ENCODE peak calls at places on chromosomes 3 and 15, in five cellular contexts. W is tibial artery, F is transverse colon, Z is heart left ventricle, O is RWPE2. H is an unnamed sample.

GRCh38 chr3:72031581-72031980 is 246.6 kb upstream of the PROK2 start:
- DNase-seq in W (no peak), F (no peak), Z (peak; percentile 20), O (no peak), H (no peak)

GRCh38 chr3:54653456-54654195 is 274.2 kb downstream of the LRTM1 start:
- DNase-seq in W (no peak), F (no peak), Z (no peak), O (no peak), H (no peak)

GRCh38 chr3:168604767-168605166 is 509.0 kb upstream of the GOLIM4 start:
- DNase-seq in W (no peak), F (no peak), Z (no peak), O (no peak), H (no peak)

GRCh38 chr3:187736418-187736871 is 8.8 kb downstream of the BCL6 start:
- DNase-seq in W (no peak), F (no peak), Z (peak; percentile 44), O (no peak), H (no peak)

GRCh38 chr3:188135271-188135670 is 18.7 kb upstream of the LPP start:
- DNase-seq in W (no peak), F (no peak), Z (no peak), O (no peak), H (no peak)

GRCh38 chr15:65847977-65848376 is 21.3 kb upstream of the RAB11A start:
- DNase-seq in W (no peak), F (no peak), Z (no peak), O (no peak), H (no peak)

GRCh38 chr3:40505599-40506462 is at the start of gene ZNF620:
- DNase-seq in W (peak; percentile 73), F (peak; percentile 83), Z (peak; percentile 82), O (peak; percentile 58), H (peak; percentile 73)

GRCh38 chr3:11080492-11080891 is 73.8 kb upstream of the HRH1 start:
- DNase-seq in W (no peak), F (no peak), Z (no peak), O (no peak), H (no peak)

GRCh38 chr15:31360843-31361763 is 34.5 kb downstream of the KLF13 start:
- DNase-seq in W (no peak), F (peak; percentile 81), Z (peak; percentile 52), O (no peak), H (no peak)

GRCh38 chr3:42214565-42215283 is 51.3 kb downstream of the CCK start:
- DNase-seq in W (no peak), F (no peak), Z (no peak), O (no peak), H (no peak)

GRCh38 chr3:31710123-31710841 is 177.6 kb downstream of the STT3B start:
- DNase-seq in W (no peak), F (no peak), Z (no peak), O (no peak), H (no peak)

DNA sequence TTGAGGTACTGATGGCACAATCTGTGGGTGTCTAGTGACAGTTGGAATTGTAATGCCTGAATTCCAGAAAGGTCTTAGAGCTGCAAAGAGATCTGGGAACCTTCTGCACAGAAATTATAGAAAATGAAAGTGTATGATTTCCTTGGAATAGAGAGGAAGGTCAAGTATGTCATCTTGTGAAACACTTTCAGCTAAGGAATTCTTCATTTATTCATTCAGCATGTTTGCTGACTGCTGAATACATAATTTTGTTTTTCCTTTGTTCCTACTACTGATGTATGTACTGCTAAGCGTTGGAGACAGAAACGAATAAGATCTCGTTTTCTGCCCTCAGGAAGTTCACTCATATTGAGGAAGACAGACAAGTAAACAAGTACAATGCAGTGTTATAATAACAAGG is 14.4 kb upstream of the IL20RB start:
- DNase-seq in W (no peak), F (no peak), Z (no peak), O (no peak), H (no peak)
- H3K4me1 ChIP-seq in W (no peaks in the 10 kb centered on the region), F (no peaks in the 10 kb centered on the region), Z (peaks cover 26% of the 10 kb centered on the region), O (peaks cover 6% of the 10 kb centered on the region), H (no peaks in the 10 kb centered on the region)

DNA sequence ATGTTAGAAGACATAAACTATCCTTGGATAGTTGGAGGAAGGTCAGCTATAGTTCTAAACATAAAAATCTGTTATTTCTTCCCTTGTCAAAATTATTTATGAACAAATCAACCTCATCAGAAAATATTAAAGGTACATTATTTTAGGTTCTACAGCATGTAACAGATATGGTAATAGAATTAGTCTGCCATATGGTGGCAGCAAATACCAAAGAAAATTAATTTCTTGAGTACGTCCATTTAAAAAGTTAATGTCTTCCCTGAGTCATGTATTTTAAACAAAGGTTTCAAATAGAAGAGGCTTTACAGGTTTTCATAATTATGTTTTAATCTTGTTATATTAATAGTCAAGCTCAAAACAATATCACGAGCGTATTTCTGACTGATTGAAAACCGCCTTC is 17.9 kb upstream of the ANKRD28 start:
- DNase-seq in W (no peak), F (no peak), Z (no peak), O (no peak), H (no peak)
- TF ChIP-seq CTCF in W (peak; percentile 50), F (peak; percentile 21), Z (peak; percentile 59), O (peak; percentile 69), H (peak; percentile 52)

GRCh38 chr3:129014148-129014547 is 13.0 kb downstream of the EFCC1 start:
- DNase-seq in W (no peak), F (no peak), Z (no peak), O (no peak), H (no peak)

GRCh38 chr3:129013491-129013891 is 12.4 kb downstream of the EFCC1 start:
- DNase-seq in W (no peak), F (no peak), Z (no peak), O (no peak), H (no peak)

GRCh38 chr3:129016366-129016724 is 15.2 kb downstream of the EFCC1 start:
- DNase-seq in W (no peak), F (peak; percentile 85), Z (no peak), O (no peak), H (no peak)

GRCh38 chr3:129015388-129016105 is 14.4 kb downstream of the EFCC1 start:
- DNase-seq in W (no peak), F (peak; percentile 39), Z (peak; percentile 77), O (no peak), H (no peak)

DNA sequence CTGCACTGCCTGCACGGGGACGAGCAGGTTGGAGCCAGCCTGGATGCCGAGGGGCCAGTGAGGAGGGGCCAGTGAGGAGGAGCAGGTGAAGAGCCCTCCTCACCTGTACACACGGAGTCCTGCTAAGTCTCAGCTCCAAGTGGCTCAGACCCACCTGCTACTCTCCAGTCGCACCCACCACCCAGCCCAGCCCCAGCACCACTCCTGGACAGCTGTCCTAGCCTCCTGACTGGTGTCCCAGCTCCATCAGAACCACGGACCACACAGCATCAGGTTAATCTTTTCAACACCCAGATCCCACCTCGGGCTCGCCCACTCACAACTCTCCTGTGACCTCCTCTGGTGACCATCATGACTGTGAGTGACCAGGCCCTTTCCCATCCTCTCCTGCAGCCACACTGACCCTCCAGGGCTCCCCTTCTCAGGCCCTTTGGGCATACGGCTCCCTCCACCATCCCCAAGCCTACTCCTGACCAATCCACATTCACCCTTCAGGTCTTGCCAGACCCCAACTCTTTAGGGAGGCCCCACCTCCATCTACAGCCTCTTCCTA is 13.8 kb downstream of the EFCC1 start:
- DNase-seq in W (no peak), F (no peak), Z (no peak), O (no peak), H (no peak)
- H3K4me1 ChIP-seq in W (no peaks in the 10 kb centered on the region), F (peaks cover 8% of the 10 kb centered on the region), Z (peaks cover 48% of the 10 kb centered on the region), O (no peaks in the 10 kb centered on the region), H (no peaks in the 10 kb centered on the region)

DNA sequence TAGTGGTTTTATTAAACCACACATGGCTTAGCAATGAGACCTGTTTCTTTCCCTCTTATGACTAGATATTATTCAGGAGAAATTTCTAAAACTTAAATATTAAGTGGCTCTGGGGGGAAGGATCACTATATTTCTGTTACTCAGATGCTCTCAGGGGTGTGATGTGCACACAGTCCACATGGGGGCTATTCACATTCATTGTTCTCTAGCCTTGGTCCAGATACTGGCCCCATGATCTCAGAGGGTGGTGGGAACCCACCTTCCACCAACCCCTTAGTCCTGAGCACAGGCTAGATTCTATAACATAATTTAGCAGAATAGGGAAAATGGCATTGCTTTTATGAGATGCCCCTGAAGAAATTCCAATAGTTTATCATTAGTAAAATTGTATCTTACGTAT is 149.0 kb upstream of the ST8SIA2 start:
- DNase-seq in W (no peak), F (no peak), Z (no peak), O (no peak), H (no peak)
- TF ChIP-seq CTCF in W (no peak), F (no peak), Z (no peak), O (no peak), H (no peak)